ENCODE peak calls at places on chromosomes 16 and 17, in four cellular contexts. C is stimulated activated naive B cell treated with anti-CD40 and anti-IgM and Interleukin-4, amounts not matched to agents 10 μg/mL and 1 μg/mL and 100 μg/mL, for 72 hours; W is type B pancreatic cell; Q is left cardiac atrium. L is an unnamed sample.
A peak's percentile ranks its signal among the peaks of the same experiment; 100 is the strongest.

GRCh38 chr17:14052886-14053615 is 16.3 kb upstream of the COX10 start:
- DNase-seq in C (no peak), W (no peak), Q (no peak), L (no peak)

GRCh38 chr17:38893113-38893512 is 23.3 kb downstream of the LASP1 start:
- DNase-seq in C (no peak), W (no peak), Q (no peak), L (no peak)

GRCh38 chr17:65514541-65514940 is 46.9 kb downstream of the AXIN2 start:
- DNase-seq in C (no peak), W (no peak), Q (no peak), L (no peak)

GRCh38 chr17:80260791-80261158 is at the start of gene RNF213:
- DNase-seq in C (peak; percentile 40), W (no peak), Q (peak; percentile 60), L (no peak)

GRCh38 chr17:49829026-49829425 is 18.8 kb downstream of the TAC4 start:
- DNase-seq in C (no peak), W (no peak), Q (no peak), L (no peak)

GRCh38 chr17:69607162-69607834 is 192.8 kb downstream of the MAP2K6 start:
- DNase-seq in C (peak; percentile 14), W (no peak), Q (peak; percentile 83), L (no peak)

GRCh38 chr16:47946077-47946476 is 209.7 kb downstream of the ABCC12 start:
- DNase-seq in C (no peak), W (no peak), Q (no peak), L (no peak)

GRCh38 chr17:4433515-4434031 is at the start of gene SPNS3:
- DNase-seq in C (no peak), W (no peak), Q (no peak), L (no peak)

GRCh38 chr17:21353326-21354010 is 22.7 kb upstream of the KCNJ12 start:
- DNase-seq in C (no peak), W (no peak), Q (no peak), L (no peak)

GRCh38 chr16:987846-988245 is 6.3 kb downstream of the SOX8 start:
- DNase-seq in C (no peak), W (no peak), Q (no peak), L (no peak)